ENCODE peak calls at places on chromosomes 5 and 9, in six cellular contexts. One of them, this sample, is unnamed.

GRCh38 chr9:85228111-85228855 is 513.5 kb downstream of the AGTPBP1 start:
- DNase-seq in activated T-helper 1 cell treated with anti-CD3 and anti-CD28 coated beads, Interleukin-2, amount 50 U/mL, for 16 hours: no peak
- DNase-seq in Calu3: no peak
- DNase-seq in cerebellar nuclear complex: no peak
- DNase-seq in CD8-positive, alpha-beta memory T cell: no peak
- DNase-seq in T-helper 2 cell: no peak
- DNase-seq in this sample: no peak

GRCh38 chr5:75753182-75753581 is 35.9 kb upstream of the POC5 start:
- DNase-seq in activated T-helper 1 cell treated with anti-CD3 and anti-CD28 coated beads, Interleukin-2, amount 50 U/mL, for 16 hours: no peak
- DNase-seq in Calu3: no peak
- DNase-seq in cerebellar nuclear complex: no peak
- DNase-seq in CD8-positive, alpha-beta memory T cell: no peak
- DNase-seq in T-helper 2 cell: no peak
- DNase-seq in this sample: no peak

GRCh38 chr9:131358438-131359029 is 35.4 kb upstream of the PRRC2B start:
- DNase-seq in activated T-helper 1 cell treated with anti-CD3 and anti-CD28 coated beads, Interleukin-2, amount 50 U/mL, for 16 hours: no peak
- DNase-seq in Calu3: no peak
- DNase-seq in cerebellar nuclear complex: no peak
- DNase-seq in CD8-positive, alpha-beta memory T cell: no peak
- DNase-seq in T-helper 2 cell: no peak
- DNase-seq in this sample: no peak

GRCh38 chr9:75414367-75415160 is 326.2 kb downstream of the OSTF1 start:
- DNase-seq in activated T-helper 1 cell treated with anti-CD3 and anti-CD28 coated beads, Interleukin-2, amount 50 U/mL, for 16 hours: no peak
- DNase-seq in Calu3: no peak
- DNase-seq in cerebellar nuclear complex: no peak
- DNase-seq in CD8-positive, alpha-beta memory T cell: no peak
- DNase-seq in T-helper 2 cell: no peak
- DNase-seq in this sample: no peak

GRCh38 chr9:124697326-124698200 is 73.5 kb downstream of the NR6A1 start:
- DNase-seq in activated T-helper 1 cell treated with anti-CD3 and anti-CD28 coated beads, Interleukin-2, amount 50 U/mL, for 16 hours: no peak
- DNase-seq in Calu3: no peak
- DNase-seq in cerebellar nuclear complex: no peak
- DNase-seq in CD8-positive, alpha-beta memory T cell: no peak
- DNase-seq in T-helper 2 cell: no peak
- DNase-seq in this sample: no peak

GRCh38 chr9:74949859-74950258 is 2.9 kb downstream of the C9orf40 start:
- DNase-seq in activated T-helper 1 cell treated with anti-CD3 and anti-CD28 coated beads, Interleukin-2, amount 50 U/mL, for 16 hours: no peak
- DNase-seq in Calu3: no peak
- DNase-seq in cerebellar nuclear complex: no peak
- DNase-seq in CD8-positive, alpha-beta memory T cell: no peak
- DNase-seq in T-helper 2 cell: no peak
- DNase-seq in this sample: no peak

GRCh38 chr9:88689509-88689908 is 154.5 kb downstream of the NXNL2 start:
- DNase-seq in activated T-helper 1 cell treated with anti-CD3 and anti-CD28 coated beads, Interleukin-2, amount 50 U/mL, for 16 hours: no peak
- DNase-seq in Calu3: no peak
- DNase-seq in cerebellar nuclear complex: no peak
- DNase-seq in CD8-positive, alpha-beta memory T cell: no peak
- DNase-seq in T-helper 2 cell: no peak
- DNase-seq in this sample: no peak

GRCh38 chr5:116421080-116421629 is 153.5 kb downstream of the SEMA6A start:
- DNase-seq in activated T-helper 1 cell treated with anti-CD3 and anti-CD28 coated beads, Interleukin-2, amount 50 U/mL, for 16 hours: no peak
- DNase-seq in Calu3: no peak
- DNase-seq in cerebellar nuclear complex: no peak
- DNase-seq in CD8-positive, alpha-beta memory T cell: no peak
- DNase-seq in T-helper 2 cell: no peak
- DNase-seq in this sample: no peak

GRCh38 chr5:137858223-137858916 is 9.3 kb upstream of the MYOT start:
- DNase-seq in activated T-helper 1 cell treated with anti-CD3 and anti-CD28 coated beads, Interleukin-2, amount 50 U/mL, for 16 hours: no peak
- DNase-seq in Calu3: no peak
- DNase-seq in cerebellar nuclear complex: no peak
- DNase-seq in CD8-positive, alpha-beta memory T cell: no peak
- DNase-seq in T-helper 2 cell: no peak
- DNase-seq in this sample: no peak

GRCh38 chr5:121870489-121870888 is 18.8 kb downstream of the FTMT start:
- DNase-seq in activated T-helper 1 cell treated with anti-CD3 and anti-CD28 coated beads, Interleukin-2, amount 50 U/mL, for 16 hours: no peak
- DNase-seq in Calu3: no peak
- DNase-seq in cerebellar nuclear complex: no peak
- DNase-seq in CD8-positive, alpha-beta memory T cell: no peak
- DNase-seq in T-helper 2 cell: no peak
- DNase-seq in this sample: no peak

GRCh38 chr9:16131269-16131668 is 578.4 kb downstream of the CCDC171 start:
- DNase-seq in activated T-helper 1 cell treated with anti-CD3 and anti-CD28 coated beads, Interleukin-2, amount 50 U/mL, for 16 hours: no peak
- DNase-seq in Calu3: no peak
- DNase-seq in cerebellar nuclear complex: no peak
- DNase-seq in CD8-positive, alpha-beta memory T cell: no peak
- DNase-seq in T-helper 2 cell: no peak
- DNase-seq in this sample: no peak

This sample was measured in effector memory CD4-positive, alpha-beta T cell.